ENCODE peak calls at places on chromosomes 7 and 10, in eight cellular contexts. F is mammary epithelial cell, E is breast epithelium, P is astrocyte of the spinal cord, J is ovary, N is bronchial epithelial cell, L is fibroblast of lung, B is fibroblast of mammary gland. T is an unnamed sample.

GRCh38 chr7:134788191-134788590 is 8.8 kb downstream of the CALD1 start:
- DNase-seq in P (peak), N (no peak), E (no peak), F (no peak), B (no peak), L (no peak), J (no peak), T (no peak)

GRCh38 chr7:143504215-143504936 is 26.7 kb downstream of the TAS2R41 start:
- DNase-seq in B (no peak), N (no peak), L (no peak), F (no peak), E (no peak), P (no peak), J (no peak), T (no peak)

GRCh38 chr10:22454634-22455033 is 109.3 kb downstream of the SPAG6 start:
- DNase-seq in P (no peak), N (no peak), F (no peak), E (no peak), B (no peak), J (no peak), L (no peak), T (no peak)

GRCh38 chr10:6647811-6648526 is 67.9 kb upstream of the PRKCQ start:
- DNase-seq in L (peak), B (peak), E (no peak), N (peak), F (peak), P (no peak), J (no peak), T (peak)

GRCh38 chr7:20030417-20030816 is 186.8 kb downstream of the MACC1 start:
- DNase-seq in B (no peak), E (no peak), N (no peak), L (no peak), P (no peak), F (no peak), J (no peak), T (peak)

GRCh38 chr10:109881481-109881880 is 41.8 kb downstream of the XPNPEP1 start:
- DNase-seq in F (no peak), J (no peak), N (no peak), L (no peak), E (no peak), P (no peak), B (no peak), T (no peak)

GRCh38 chr10:60422809-60423208 is 33.1 kb upstream of the ANK3 start:
- DNase-seq in L (no peak), N (no peak), B (no peak), E (no peak), F (no peak), J (no peak), P (no peak), T (no peak)

GRCh38 chr7:75962607-75963382 is 31.6 kb downstream of the TMEM120A start:
- DNase-seq in N (no peak), F (no peak), P (peak), L (peak), E (no peak), J (peak), B (peak), T (no peak)

GRCh38 chr10:22714524-22715289 is at the start of gene PIP4K2A:
- DNase-seq in P (peak), F (peak), L (peak), N (peak), E (peak), J (peak), B (peak), T (peak)

GRCh38 chr7:122143376-122143750 is 686 bp downstream of the AASS start:
- DNase-seq in N (no peak), L (peak), F (peak), E (peak), P (peak), J (peak), B (peak), T (peak)

GRCh38 chr7:129864042-129864441 is 88.7 kb downstream of the UBE2H start:
- DNase-seq in J (no peak), F (peak), E (no peak), N (no peak), P (peak), L (no peak), B (peak), T (no peak)

GRCh38 chr7:151125459-151125834 is 39.2 kb downstream of the AGAP3 start:
- DNase-seq in L (peak), J (no peak), B (no peak), P (peak), N (no peak), E (no peak), F (no peak), T (no peak)

GRCh38 chr7:137454169-137455166 is 110.9 kb upstream of the PTN start:
- DNase-seq in E (no peak), B (peak), N (peak), F (peak), J (no peak), L (peak), P (peak), T (peak)

GRCh38 chr7:33895025-33895804 is 10.1 kb upstream of the BMPER start:
- DNase-seq in E (peak), F (peak), N (peak), J (peak), B (peak), P (peak), L (peak), T (peak)

GRCh38 chr10:114389429-114389828 is 14.9 kb downstream of the AFAP1L2 start:
- DNase-seq in L (peak), F (peak), E (no peak), N (peak), B (peak), P (peak), J (peak), T (no peak)

GRCh38 chr10:6516277-6516676 is 63.8 kb downstream of the PRKCQ start:
- DNase-seq in E (no peak), L (no peak), P (no peak), N (no peak), B (no peak), J (no peak), F (no peak), T (no peak)

GRCh38 chr7:620052-620451 is 100.4 kb upstream of the PDGFA start:
- DNase-seq in N (peak), P (peak), E (no peak), L (peak), F (peak), B (peak), J (no peak), T (no peak)

GRCh38 chr10:49748006-49748405 is 14.1 kb downstream of the OGDHL start:
- DNase-seq in P (no peak), B (no peak), E (no peak), F (no peak), L (no peak), N (no peak), J (no peak), T (no peak)

DNA sequence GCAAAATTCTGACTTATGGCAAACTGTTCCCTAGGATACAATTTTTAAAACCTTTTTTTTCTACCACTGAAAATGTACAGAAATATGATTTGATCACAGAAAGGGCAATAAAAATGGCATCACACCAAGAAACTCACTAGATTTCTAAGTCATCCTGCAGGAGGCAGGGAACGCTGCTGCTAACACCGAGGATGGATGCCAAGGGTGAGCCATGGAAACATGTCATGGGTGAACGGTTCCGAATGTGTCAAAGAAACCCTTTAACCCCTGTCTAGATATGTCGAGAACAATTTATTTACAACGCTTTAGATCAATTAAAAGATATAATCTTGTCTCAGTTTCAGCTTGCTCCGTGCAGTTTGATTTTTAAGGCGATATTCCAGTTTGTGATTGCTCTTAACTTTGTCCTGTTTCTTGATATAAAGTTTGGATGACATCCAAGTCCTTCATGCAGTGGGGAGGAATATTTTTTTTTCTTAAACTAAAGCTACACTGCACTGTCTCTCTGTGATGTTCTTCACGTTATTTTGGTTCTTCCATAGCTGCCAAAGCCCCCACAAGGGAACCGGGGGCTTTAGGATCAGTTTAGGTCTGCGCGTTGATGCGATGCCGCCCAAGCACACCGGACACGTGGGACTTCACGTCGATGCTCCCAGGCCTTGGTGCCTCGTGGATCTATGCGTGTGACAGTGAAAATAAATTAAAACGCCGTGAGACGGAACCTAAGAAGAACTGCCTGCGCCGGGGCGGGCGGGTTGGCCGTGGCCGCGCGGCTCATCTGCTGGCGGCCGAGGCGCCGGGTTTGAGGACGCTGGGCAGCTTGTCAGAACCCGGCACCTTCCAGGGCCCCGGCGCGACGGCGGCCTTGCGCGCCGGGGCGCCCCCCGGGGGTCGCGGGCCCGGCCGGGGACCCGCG is 220.2 kb downstream of the PHTF2 start:
- DNase-seq in E (no peak), F (no peak), P (peak), L (peak), N (no peak), B (peak), J (peak), T (peak)
- H3K4me3 ChIP-seq in E (peak), F (peak), P (peak), L (peak), N (peak), B (peak), J (peak), T (peak)

GRCh38 chr7:121101083-121101482 is 112.6 kb downstream of the CPED1 start:
- DNase-seq in F (no peak), N (no peak), L (no peak), P (no peak), E (no peak), B (no peak), J (no peak), T (no peak)

GRCh38 chr7:121102619-121103018 is 114.1 kb downstream of the CPED1 start:
- DNase-seq in J (no peak), E (no peak), B (no peak), F (peak), P (no peak), L (no peak), N (peak), T (no peak)

GRCh38 chr7:121101621-121102020 is 113.1 kb downstream of the CPED1 start:
- DNase-seq in E (no peak), J (no peak), P (no peak), N (no peak), L (no peak), B (no peak), F (no peak), T (no peak)

GRCh38 chr7:121097577-121097976 is 109.1 kb downstream of the CPED1 start:
- DNase-seq in P (no peak), N (no peak), B (no peak), E (no peak), F (no peak), J (no peak), L (no peak), T (no peak)

GRCh38 chr7:121099572-121099971 is 111.1 kb downstream of the CPED1 start:
- DNase-seq in B (no peak), L (no peak), F (no peak), J (no peak), N (no peak), E (no peak), P (no peak), T (peak)
- TF ChIP-seq CTCF in B (peak), L (no peak), F (peak), J (no peak), N (no peak), E (no peak), P (no peak), T (peak)

GRCh38 chr10:76150886-76151288 is 719.5 kb downstream of the LRMDA start:
- DNase-seq in B (no peak), F (no peak), L (no peak), N (peak), E (no peak), P (no peak), J (no peak), T (no peak)

GRCh38 chr10:76152186-76152585 is 720.8 kb downstream of the LRMDA start:
- DNase-seq in P (no peak), J (no peak), N (no peak), L (no peak), E (no peak), F (no peak), B (no peak), T (no peak)

GRCh38 chr10:76149182-76149581 is 717.8 kb downstream of the LRMDA start:
- DNase-seq in E (no peak), P (peak), L (no peak), N (peak), F (peak), J (no peak), B (peak), T (no peak)

GRCh38 chr10:76150139-76150885 is 718.9 kb downstream of the LRMDA start:
- DNase-seq in B (peak), N (peak), P (peak), J (peak), F (peak), L (peak), E (no peak), T (no peak)

GRCh38 chr10:76149602-76150138 is 718.2 kb downstream of the LRMDA start:
- DNase-seq in P (no peak), E (no peak), N (no peak), J (no peak), B (no peak), F (no peak), L (no peak), T (no peak)
- H3K4me3 ChIP-seq in P (no peak), E (no peak), N (no peak), J (no peak), B (no peak), F (no peak), L (no peak), T (no peak)

GRCh38 chr10:43682956-43683355 is 34.3 kb upstream of the ZNF32 start:
- DNase-seq in B (peak), J (no peak), E (no peak), L (no peak), N (no peak), P (no peak), F (no peak), T (no peak)
- TF ChIP-seq CTCF in B (no peak), J (no peak), E (no peak), L (no peak), N (no peak), P (no peak), F (no peak), T (no peak)

GRCh38 chr7:26857170-26857533 is 7.2 kb downstream of the SKAP2 start:
- DNase-seq in P (no peak), F (no peak), L (no peak), J (no peak), N (no peak), B (no peak), E (no peak), T (no peak)
- H3K4me3 ChIP-seq in P (peak), F (peak), L (peak), J (no peak), N (no peak), B (peak), E (peak), T (no peak)

DNA sequence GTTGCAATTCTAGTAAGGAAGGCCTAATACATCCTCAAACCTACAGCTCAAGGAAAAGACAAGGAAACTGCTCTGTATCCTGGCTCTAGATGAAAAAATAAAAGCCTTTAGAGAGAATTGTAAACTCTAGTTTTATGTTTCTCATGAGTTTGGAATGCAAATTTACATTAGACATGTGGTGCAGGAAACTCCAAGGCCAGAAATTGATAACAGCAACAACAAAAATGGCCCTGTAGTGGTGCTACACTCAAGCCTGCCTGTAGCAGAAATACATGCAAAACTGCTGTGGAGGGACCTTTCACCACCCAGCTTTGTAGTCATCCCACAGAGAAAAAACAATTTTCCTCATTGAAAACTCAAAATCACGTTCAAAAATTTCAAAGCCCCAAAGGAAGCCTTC is 546.7 kb upstream of the LRRN3 start:
- DNase-seq in B (no peak), P (peak), J (no peak), F (no peak), L (peak), N (peak), E (no peak), T (no peak)
- TF ChIP-seq CTCF in B (no peak), P (no peak), J (no peak), F (no peak), L (no peak), N (no peak), E (no peak), T (no peak)

DNA sequence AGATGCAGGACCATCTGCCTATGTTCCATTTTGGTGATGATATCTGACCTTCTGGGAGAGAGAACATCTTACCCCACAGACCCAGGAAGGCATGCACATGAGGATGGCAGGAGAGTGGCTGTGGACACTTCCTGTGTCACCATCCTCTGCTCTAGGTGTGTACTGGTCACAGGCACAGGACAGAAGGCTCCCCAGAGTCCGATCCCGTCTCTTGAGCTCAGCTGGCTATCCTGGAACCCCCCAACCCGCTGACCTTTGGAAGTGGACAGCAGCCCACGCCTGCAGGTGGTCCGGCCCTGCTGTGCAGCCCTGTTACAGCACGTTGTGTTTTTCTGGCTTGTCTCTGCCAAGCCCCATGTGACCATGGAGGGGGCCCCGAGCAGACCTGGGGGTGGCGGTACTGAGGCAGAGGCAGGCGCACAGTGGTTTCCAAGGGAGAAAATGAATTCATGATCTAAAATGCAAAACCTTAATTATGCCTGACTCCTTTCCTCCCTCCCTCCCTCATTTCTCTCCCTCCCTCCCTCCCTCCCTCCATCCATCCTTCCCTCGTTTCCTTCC is 178.8 kb downstream of the CUX1 start:
- DNase-seq in J (no peak), F (no peak), E (no peak), L (no peak), P (no peak), B (no peak), N (no peak), T (no peak)
- H3K4me3 ChIP-seq in J (no peak), F (no peak), E (no peak), L (no peak), P (no peak), B (no peak), N (no peak), T (no peak)

GRCh38 chr7:91046322-91047088 is 217.7 kb upstream of the FZD1 start:
- DNase-seq in P (peak), L (peak), B (peak), J (no peak), F (no peak), E (no peak), N (peak), T (no peak)
- TF ChIP-seq CTCF in P (no peak), L (no peak), B (peak), J (no peak), F (peak), E (no peak), N (peak), T (peak)

GRCh38 chr7:12685550-12685949 is 1.9 kb upstream of the ARL4A start:
- DNase-seq in B (peak), F (no peak), N (no peak), J (no peak), E (no peak), P (peak), L (peak), T (peak)
- H3K4me3 ChIP-seq in B (no peak), F (no peak), N (no peak), J (no peak), E (no peak), P (no peak), L (no peak), T (no peak)

DNA sequence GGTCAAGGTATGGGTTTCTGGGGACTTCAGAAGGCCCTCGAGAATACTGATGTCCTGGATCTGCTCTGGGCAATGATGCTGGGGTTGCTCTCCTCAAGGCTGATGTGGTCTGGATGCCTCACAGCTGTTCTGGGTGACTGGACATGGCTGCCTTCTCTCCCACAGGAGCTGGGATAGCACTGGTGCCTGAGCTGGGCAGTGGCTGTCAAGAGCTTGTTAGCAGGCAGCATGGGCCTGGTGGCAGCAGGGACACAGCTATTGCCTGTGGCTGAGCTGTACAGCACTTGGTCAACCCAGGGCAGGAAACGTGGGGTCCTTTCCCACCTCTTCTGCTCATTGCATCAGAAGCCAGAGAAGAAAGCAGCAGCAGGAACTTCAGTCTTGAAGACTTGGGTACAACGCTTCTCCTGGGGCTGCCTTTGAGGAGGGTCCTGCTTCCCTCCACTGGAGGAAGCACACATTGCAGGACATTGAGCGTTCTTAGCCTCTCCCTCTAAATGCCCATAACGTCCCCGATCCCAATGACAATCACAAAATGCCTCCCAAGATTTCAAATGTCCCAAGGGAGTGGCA is 13.0 kb downstream of the ADCYAP1R1 start:
- DNase-seq in E (no peak), L (no peak), P (no peak), N (no peak), F (no peak), J (no peak), B (no peak), T (no peak)
- TF ChIP-seq CTCF in E (no peak), L (no peak), P (no peak), N (no peak), F (no peak), J (no peak), B (no peak), T (no peak)

T was measured in GM12865.